ENCODE peak calls at places on chromosomes 5 and 9, in six cellular contexts. One of them, this sample, is unnamed.

GRCh38 chr9:27384262-27385014 is 87.5 kb upstream of the EQTN start:
- DNase-seq in thoracic aorta: no peak
- DNase-seq in sigmoid colon: no peak
- DNase-seq in A549: no peak
- DNase-seq in PC-3: no peak
- DNase-seq in ovary: no peak
- DNase-seq in this sample: no peak

GRCh38 chr9:90445391-90445790 is 197.2 kb downstream of the DIRAS2 start:
- DNase-seq in thoracic aorta: no peak
- DNase-seq in sigmoid colon: no peak
- DNase-seq in A549: no peak
- DNase-seq in PC-3: no peak
- DNase-seq in ovary: no peak
- DNase-seq in this sample: no peak

GRCh38 chr5:75551471-75551870 is 39.8 kb downstream of the POLK start:
- DNase-seq in thoracic aorta: no peak
- DNase-seq in sigmoid colon: no peak
- DNase-seq in A549: no peak
- DNase-seq in PC-3: peak; percentile 67
- DNase-seq in ovary: no peak
- DNase-seq in this sample: no peak

GRCh38 chr5:143401846-143402463 is 1.5 kb downstream of the NR3C1 start:
- DNase-seq in thoracic aorta: no peak
- DNase-seq in sigmoid colon: no peak
- DNase-seq in A549: peak; percentile 70
- DNase-seq in PC-3: peak; percentile 21
- DNase-seq in ovary: no peak
- DNase-seq in this sample: no peak

GRCh38 chr9:69397384-69398214 is 72.6 kb downstream of the ENTREP1 start:
- DNase-seq in thoracic aorta: no peak
- DNase-seq in sigmoid colon: no peak
- DNase-seq in A549: no peak
- DNase-seq in PC-3: peak; percentile 35
- DNase-seq in ovary: no peak
- DNase-seq in this sample: no peak

GRCh38 chr5:74667396-74667795 is 17.6 kb upstream of the HEXB start:
- DNase-seq in thoracic aorta: no peak
- DNase-seq in sigmoid colon: no peak
- DNase-seq in A549: no peak
- DNase-seq in PC-3: no peak
- DNase-seq in ovary: no peak
- DNase-seq in this sample: no peak

GRCh38 chr9:89419978-89420394 is 77.9 kb downstream of the SEMA4D start:
- DNase-seq in thoracic aorta: no peak
- DNase-seq in sigmoid colon: peak; percentile 47
- DNase-seq in A549: no peak
- DNase-seq in PC-3: no peak
- DNase-seq in ovary: no peak
- DNase-seq in this sample: no peak

GRCh38 chr9:77731008-77731698 is 83.0 kb upstream of the GNA14 start:
- DNase-seq in thoracic aorta: no peak
- DNase-seq in sigmoid colon: no peak
- DNase-seq in A549: no peak
- DNase-seq in PC-3: no peak
- DNase-seq in ovary: no peak
- DNase-seq in this sample: no peak

GRCh38 chr5:1889321-1890065 is 6.8 kb upstream of the IRX4 start:
- DNase-seq in thoracic aorta: no peak
- DNase-seq in sigmoid colon: no peak
- DNase-seq in A549: no peak
- DNase-seq in PC-3: no peak
- DNase-seq in ovary: no peak
- DNase-seq in this sample: no peak

GRCh38 chr5:150143725-150144058 is 12.0 kb downstream of the PDGFRB start:
- DNase-seq in thoracic aorta: no peak
- DNase-seq in sigmoid colon: no peak
- DNase-seq in A549: no peak
- DNase-seq in PC-3: no peak
- DNase-seq in ovary: no peak
- DNase-seq in this sample: no peak

GRCh38 chr5:143309661-143310431 is 93.6 kb downstream of the NR3C1 start:
- DNase-seq in thoracic aorta: no peak
- DNase-seq in sigmoid colon: no peak
- DNase-seq in A549: no peak
- DNase-seq in PC-3: peak; percentile 61
- DNase-seq in ovary: no peak
- DNase-seq in this sample: no peak

GRCh38 chr5:125372694-125373621 is 626.5 kb upstream of the ZNF608 start:
- DNase-seq in thoracic aorta: no peak
- DNase-seq in sigmoid colon: no peak
- DNase-seq in A549: no peak
- DNase-seq in PC-3: peak; percentile 2
- DNase-seq in ovary: no peak
- DNase-seq in this sample: no peak

GRCh38 chr5:176700239-176700847 is 53.1 kb downstream of the TSPAN17 start:
- DNase-seq in thoracic aorta: no peak
- DNase-seq in sigmoid colon: no peak
- DNase-seq in A549: peak; percentile 24
- DNase-seq in PC-3: peak; percentile 52
- DNase-seq in ovary: no peak
- DNase-seq in this sample: no peak

GRCh38 chr5:36276864-36277263 is 24.8 kb downstream of the RANBP3L start:
- DNase-seq in thoracic aorta: no peak
- DNase-seq in sigmoid colon: no peak
- DNase-seq in A549: no peak
- DNase-seq in PC-3: no peak
- DNase-seq in ovary: no peak
- DNase-seq in this sample: no peak

GRCh38 chr5:109744261-109744660 is 54.5 kb downstream of the MAN2A1 start:
- DNase-seq in thoracic aorta: no peak
- DNase-seq in sigmoid colon: no peak
- DNase-seq in A549: no peak
- DNase-seq in PC-3: no peak
- DNase-seq in ovary: no peak
- DNase-seq in this sample: no peak

GRCh38 chr9:35798658-35799366 is 7.4 kb downstream of the NPR2 start:
- DNase-seq in thoracic aorta: no peak
- DNase-seq in sigmoid colon: no peak
- DNase-seq in A549: peak; percentile 54
- DNase-seq in PC-3: peak; percentile 89
- DNase-seq in ovary: no peak
- DNase-seq in this sample: no peak

GRCh38 chr9:111974092-111974681 is 77.6 kb downstream of the UGCG start:
- DNase-seq in thoracic aorta: no peak
- DNase-seq in sigmoid colon: no peak
- DNase-seq in A549: no peak
- DNase-seq in PC-3: peak; percentile 43
- DNase-seq in ovary: no peak
- DNase-seq in this sample: peak; percentile 74

GRCh38 chr5:140418862-140419520 is 17.4 kb downstream of the ANKHD1 start:
- DNase-seq in thoracic aorta: no peak
- DNase-seq in sigmoid colon: no peak
- DNase-seq in A549: no peak
- DNase-seq in PC-3: no peak
- DNase-seq in ovary: no peak
- DNase-seq in this sample: no peak

GRCh38 chr5:140417235-140417634 is 15.6 kb downstream of the ANKHD1 start:
- DNase-seq in thoracic aorta: no peak
- DNase-seq in sigmoid colon: no peak
- DNase-seq in A549: no peak
- DNase-seq in PC-3: no peak
- DNase-seq in ovary: no peak
- DNase-seq in this sample: no peak

GRCh38 chr5:140423609-140424008 is 22.0 kb downstream of the ANKHD1 start:
- DNase-seq in thoracic aorta: no peak
- DNase-seq in sigmoid colon: no peak
- DNase-seq in A549: no peak
- DNase-seq in PC-3: no peak
- DNase-seq in ovary: no peak
- DNase-seq in this sample: no peak

GRCh38 chr5:140420665-140421361 is 19.2 kb downstream of the ANKHD1 start:
- DNase-seq in thoracic aorta: no peak
- DNase-seq in sigmoid colon: no peak
- DNase-seq in A549: no peak
- DNase-seq in PC-3: no peak
- DNase-seq in ovary: no peak
- DNase-seq in this sample: no peak

GRCh38 chr5:140420226-140420570 is 18.6 kb downstream of the ANKHD1 start:
- DNase-seq in thoracic aorta: no peak
- DNase-seq in sigmoid colon: no peak
- DNase-seq in A549: no peak
- DNase-seq in PC-3: no peak
- DNase-seq in ovary: no peak
- DNase-seq in this sample: no peak
- H3K9me3 ChIP-seq in thoracic aorta: no peaks in the 10 kb centered on the region
- H3K9me3 ChIP-seq in sigmoid colon: no peaks in the 10 kb centered on the region
- H3K9me3 ChIP-seq in A549: no peaks in the 10 kb centered on the region
- H3K9me3 ChIP-seq in PC-3: no peaks in the 10 kb centered on the region
- H3K9me3 ChIP-seq in ovary: no peaks in the 10 kb centered on the region
- H3K9me3 ChIP-seq in this sample: no peaks in the 10 kb centered on the region

DNA sequence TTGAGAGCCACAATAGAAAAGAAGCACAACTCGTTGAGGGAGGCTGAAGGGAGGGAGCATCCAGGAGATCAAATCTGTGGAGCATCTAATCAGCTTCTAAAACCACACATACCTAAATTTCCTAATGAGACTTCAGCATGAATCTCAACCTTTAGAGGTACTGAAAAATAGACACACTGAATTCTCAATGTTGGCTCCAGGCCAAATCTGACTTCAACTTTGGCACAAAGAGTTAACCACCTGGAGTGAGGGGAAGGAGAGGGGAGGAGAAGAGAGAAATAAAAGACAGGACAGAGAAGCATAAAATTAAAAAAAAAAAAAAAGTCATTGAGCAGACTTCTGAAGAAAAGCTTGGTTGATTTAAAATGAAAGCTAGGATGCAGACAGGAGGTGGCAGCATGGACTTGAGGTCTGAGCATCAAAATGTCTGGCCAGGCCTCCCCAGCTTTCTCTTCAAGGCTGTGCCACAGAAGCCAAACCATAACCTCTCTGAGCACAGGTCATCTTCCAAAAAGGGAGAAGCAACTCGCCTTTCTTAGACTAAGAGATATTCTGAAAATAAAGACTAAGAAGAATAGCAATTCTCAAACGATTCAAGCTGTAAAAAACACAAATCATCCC is 205.6 kb downstream of the DENND1A start:
- DNase-seq in thoracic aorta: no peak
- DNase-seq in sigmoid colon: no peak
- DNase-seq in A549: peak; percentile 43
- DNase-seq in PC-3: no peak
- DNase-seq in ovary: no peak
- DNase-seq in this sample: peak; percentile 61
- TF ChIP-seq CTCF in thoracic aorta: no peak
- TF ChIP-seq CTCF in sigmoid colon: peak; percentile 19
- TF ChIP-seq CTCF in A549: no peak
- TF ChIP-seq CTCF in PC-3: no peak
- TF ChIP-seq CTCF in ovary: no peak
- TF ChIP-seq CTCF in this sample: peak; percentile 51

GRCh38 chr5:135244620-135245021 is 154.4 kb downstream of the MACROH2A1 start:
- DNase-seq in thoracic aorta: no peak
- DNase-seq in sigmoid colon: peak; percentile 56
- DNase-seq in A549: no peak
- DNase-seq in PC-3: no peak
- DNase-seq in ovary: peak; percentile 1
- DNase-seq in this sample: peak; percentile 9
- H3K4me1 ChIP-seq in thoracic aorta: peaks cover 81% of the 10 kb centered on the region
- H3K4me1 ChIP-seq in sigmoid colon: peaks cover 79% of the 10 kb centered on the region
- H3K4me1 ChIP-seq in A549: peaks cover 67% of the 10 kb centered on the region
- H3K4me1 ChIP-seq in PC-3: peaks cover 53% of the 10 kb centered on the region
- H3K4me1 ChIP-seq in ovary: no peaks in the 10 kb centered on the region
- H3K4me1 ChIP-seq in this sample: peaks cover 50% of the 10 kb centered on the region

GRCh38 chr5:56493751-56494150 is 260.6 kb upstream of the ANKRD55 start:
- DNase-seq in thoracic aorta: no peak
- DNase-seq in sigmoid colon: no peak
- DNase-seq in A549: no peak
- DNase-seq in PC-3: no peak
- DNase-seq in ovary: no peak
- DNase-seq in this sample: no peak

GRCh38 chr5:56489272-56489671 is 256.1 kb upstream of the ANKRD55 start:
- DNase-seq in thoracic aorta: no peak
- DNase-seq in sigmoid colon: no peak
- DNase-seq in A549: no peak
- DNase-seq in PC-3: no peak
- DNase-seq in ovary: no peak
- DNase-seq in this sample: no peak

GRCh38 chr5:56492812-56493211 is 259.7 kb upstream of the ANKRD55 start:
- DNase-seq in thoracic aorta: no peak
- DNase-seq in sigmoid colon: no peak
- DNase-seq in A549: no peak
- DNase-seq in PC-3: no peak
- DNase-seq in ovary: no peak
- DNase-seq in this sample: no peak

GRCh38 chr5:56493293-56493692 is 260.2 kb upstream of the ANKRD55 start:
- DNase-seq in thoracic aorta: no peak
- DNase-seq in sigmoid colon: no peak
- DNase-seq in A549: no peak
- DNase-seq in PC-3: no peak
- DNase-seq in ovary: no peak
- DNase-seq in this sample: no peak

GRCh38 chr5:56490971-56491468 is 257.9 kb upstream of the ANKRD55 start:
- DNase-seq in thoracic aorta: no peak
- DNase-seq in sigmoid colon: no peak
- DNase-seq in A549: no peak
- DNase-seq in PC-3: peak; percentile 86
- DNase-seq in ovary: no peak
- DNase-seq in this sample: no peak
- H3K9me3 ChIP-seq in thoracic aorta: no peaks in the 10 kb centered on the region
- H3K9me3 ChIP-seq in sigmoid colon: no peaks in the 10 kb centered on the region
- H3K9me3 ChIP-seq in A549: no peaks in the 10 kb centered on the region
- H3K9me3 ChIP-seq in PC-3: no peaks in the 10 kb centered on the region
- H3K9me3 ChIP-seq in ovary: no peaks in the 10 kb centered on the region
- H3K9me3 ChIP-seq in this sample: no peaks in the 10 kb centered on the region

GRCh38 chr5:159440948-159441347 is 110.7 kb upstream of the IL12B start:
- DNase-seq in thoracic aorta: no peak
- DNase-seq in sigmoid colon: no peak
- DNase-seq in A549: no peak
- DNase-seq in PC-3: no peak
- DNase-seq in ovary: no peak
- DNase-seq in this sample: no peak

GRCh38 chr5:159441441-159441840 is 111.2 kb upstream of the IL12B start:
- DNase-seq in thoracic aorta: no peak
- DNase-seq in sigmoid colon: no peak
- DNase-seq in A549: peak; percentile 58
- DNase-seq in PC-3: peak; percentile 15
- DNase-seq in ovary: no peak
- DNase-seq in this sample: peak; percentile 76

GRCh38 chr5:159440235-159440634 is 109.9 kb upstream of the IL12B start:
- DNase-seq in thoracic aorta: no peak
- DNase-seq in sigmoid colon: no peak
- DNase-seq in A549: no peak
- DNase-seq in PC-3: no peak
- DNase-seq in ovary: no peak
- DNase-seq in this sample: no peak

GRCh38 chr5:159442210-159442850 is 112.0 kb upstream of the IL12B start:
- DNase-seq in thoracic aorta: no peak
- DNase-seq in sigmoid colon: peak; percentile 72
- DNase-seq in A549: no peak
- DNase-seq in PC-3: no peak
- DNase-seq in ovary: peak; percentile 52
- DNase-seq in this sample: no peak

GRCh38 chr5:159444441-159445082 is 114.3 kb upstream of the IL12B start:
- DNase-seq in thoracic aorta: no peak
- DNase-seq in sigmoid colon: no peak
- DNase-seq in A549: peak; percentile 77
- DNase-seq in PC-3: peak; percentile 78
- DNase-seq in ovary: no peak
- DNase-seq in this sample: no peak
- TF ChIP-seq CTCF in thoracic aorta: peak; percentile 61
- TF ChIP-seq CTCF in sigmoid colon: peak; percentile 19
- TF ChIP-seq CTCF in A549: peak; percentile 85
- TF ChIP-seq CTCF in PC-3: peak; percentile 68
- TF ChIP-seq CTCF in ovary: peak; percentile 53
- TF ChIP-seq CTCF in this sample: peak; percentile 60

This sample was measured in adrenal gland.